ENCODE peak calls at places on chromosome 15, in seven cellular contexts. M is tibial nerve, I is BE2C, N is AG04449, B is brain microvascular endothelial cell, X is AG09309, U is ascending aorta. D is an unnamed sample.

GRCh38 chr15:32704343-32705076 is 13.3 kb upstream of the GREM1 start:
- DNase-seq in M (no peak), I (no peak), N (no peak), B (no peak), X (no peak), U (no peak), D (no peak)

GRCh38 chr15:81394609-81395008 is 20.6 kb upstream of the TMC3 start:
- DNase-seq in M (no peak), I (no peak), N (no peak), B (no peak), X (no peak), U (no peak), D (no peak)

GRCh38 chr15:93882133-93882532 is 349.2 kb upstream of the MCTP2 start:
- DNase-seq in M (no peak), I (no peak), N (no peak), B (no peak), X (no peak), U (no peak), D (no peak)

GRCh38 chr15:45314960-45315359 is 62.9 kb downstream of the SLC28A2 start:
- DNase-seq in M (no peak), I (no peak), N (no peak), B (no peak), X (no peak), U (no peak), D (peak)

GRCh38 chr15:51380999-51381806 is 39.7 kb downstream of the GLDN start:
- DNase-seq in M (no peak), I (peak), N (no peak), B (peak), X (no peak), U (no peak), D (peak)

GRCh38 chr15:38503497-38503896 is 49.6 kb downstream of the FAM98B start:
- DNase-seq in M (no peak), I (no peak), N (no peak), B (no peak), X (no peak), U (no peak), D (no peak)

GRCh38 chr15:70077436-70077835 is 20.3 kb downstream of the TLE3 start:
- DNase-seq in M (no peak), I (no peak), N (no peak), B (no peak), X (no peak), U (no peak), D (no peak)

GRCh38 chr15:98666441-98666840 is 18.1 kb downstream of the IGF1R start:
- DNase-seq in M (no peak), I (no peak), N (no peak), B (no peak), X (no peak), U (no peak), D (no peak)

GRCh38 chr15:66698318-66698961 is 3.6 kb upstream of the SMAD6 start:
- DNase-seq in M (no peak), I (peak), N (no peak), B (peak), X (no peak), U (no peak), D (peak)

GRCh38 chr15:45333550-45333949 is 44.8 kb downstream of the GATM start:
- DNase-seq in M (no peak), I (peak), N (no peak), B (peak), X (no peak), U (no peak), D (peak)

GRCh38 chr15:62400778-62401177 is 235.7 kb upstream of the C2CD4B start:
- DNase-seq in M (no peak), I (no peak), N (no peak), B (no peak), X (no peak), U (no peak), D (no peak)

GRCh38 chr15:80953953-80954778 is 35.5 kb downstream of the MESD start:
- DNase-seq in M (no peak), I (no peak), N (no peak), B (no peak), X (no peak), U (no peak), D (no peak)

GRCh38 chr15:34365836-34366235 is 1.2 kb downstream of the LPCAT4 start:
- DNase-seq in M (no peak), I (no peak), N (no peak), B (no peak), X (no peak), U (no peak), D (peak)

GRCh38 chr15:34364041-34364440 is 3.0 kb downstream of the LPCAT4 start:
- DNase-seq in M (no peak), I (no peak), N (no peak), B (no peak), X (no peak), U (no peak), D (no peak)

GRCh38 chr15:34365073-34365825 is 1.7 kb downstream of the LPCAT4 start:
- DNase-seq in M (no peak), I (no peak), N (no peak), B (no peak), X (no peak), U (no peak), D (peak)

GRCh38 chr15:34367128-34368081 is at the start of gene LPCAT4:
- DNase-seq in M (peak), I (peak), N (peak), B (peak), X (peak), U (peak), D (peak)

DNA sequence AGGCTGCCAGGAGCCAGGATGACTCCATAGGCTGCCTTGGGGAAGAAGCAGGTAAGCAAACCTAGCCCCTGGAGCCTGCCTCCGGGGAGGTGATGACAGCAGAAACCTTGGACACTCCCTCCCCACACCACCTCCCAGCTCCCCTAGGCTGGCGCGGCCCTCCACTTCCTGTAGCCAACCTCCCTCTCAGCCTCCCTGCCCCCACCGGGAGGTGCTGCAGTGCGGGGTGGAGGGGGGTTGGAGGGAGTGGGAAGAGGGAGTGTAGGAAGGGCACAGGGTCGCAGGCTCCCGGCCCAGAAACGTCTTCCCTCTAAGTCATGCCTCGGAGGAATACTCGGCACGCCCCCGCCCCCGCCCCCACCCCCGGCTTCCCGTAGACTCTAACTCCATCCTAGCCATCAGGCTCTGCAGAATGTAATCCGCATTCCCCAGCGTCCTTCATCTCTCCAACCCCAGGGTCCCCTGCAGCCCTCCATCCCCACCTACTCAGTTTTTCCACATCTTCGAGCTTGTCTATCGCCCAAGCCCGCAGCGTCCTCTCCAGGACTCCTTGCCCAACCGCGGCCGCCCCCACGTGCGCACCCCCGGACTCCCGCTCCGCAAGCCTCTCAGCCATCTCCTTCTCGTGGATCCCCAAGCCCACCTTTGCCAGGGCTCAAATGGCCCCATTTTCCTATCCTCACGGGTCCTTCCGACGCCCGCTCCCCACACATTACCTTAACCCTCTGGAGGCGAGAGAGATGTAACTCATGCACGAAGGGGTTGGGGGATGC is 539 bp downstream of the LPCAT4 start:
- DNase-seq in M (peak), I (peak), N (no peak), B (no peak), X (no peak), U (no peak), D (peak)
- TF ChIP-seq CTCF in M (no peak), I (no peak), N (no peak), B (no peak), X (no peak), U (no peak), D (no peak)

GRCh38 chr15:35019401-35020327 is 31.6 kb upstream of the ZNF770 start:
- DNase-seq in M (no peak), I (no peak), N (no peak), B (no peak), X (no peak), U (no peak), D (no peak)
- H3K4me3 ChIP-seq in M (no peak), I (no peak), N (no peak), B (no peak), X (no peak), U (no peak), D (no peak)

GRCh38 chr15:40891810-40892448 is 2.3 kb upstream of the VPS18 start:
- DNase-seq in M (no peak), I (peak), N (no peak), B (peak), X (no peak), U (no peak), D (peak)
- TF ChIP-seq CTCF in M (peak), I (peak), N (peak), B (peak), X (peak), U (peak), D (peak)

GRCh38 chr15:57218826-57219576 is 157.3 kb upstream of the CGNL1 start:
- DNase-seq in M (no peak), I (peak), N (peak), B (peak), X (peak), U (no peak), D (peak)

GRCh38 chr15:57217716-57218598 is 158.3 kb upstream of the CGNL1 start:
- DNase-seq in M (no peak), I (no peak), N (no peak), B (no peak), X (no peak), U (no peak), D (no peak)

GRCh38 chr15:57223887-57224286 is 152.4 kb upstream of the CGNL1 start:
- DNase-seq in M (no peak), I (no peak), N (no peak), B (no peak), X (no peak), U (no peak), D (no peak)

GRCh38 chr15:57223345-57223744 is 153.0 kb upstream of the CGNL1 start:
- DNase-seq in M (no peak), I (no peak), N (no peak), B (no peak), X (no peak), U (no peak), D (peak)

GRCh38 chr15:57220220-57220619 is 156.1 kb upstream of the CGNL1 start:
- DNase-seq in M (no peak), I (peak), N (no peak), B (peak), X (peak), U (no peak), D (no peak)
- H3K4me3 ChIP-seq in M (no peak), I (peak), N (peak), B (peak), X (peak), U (no peak), D (no peak)

DNA sequence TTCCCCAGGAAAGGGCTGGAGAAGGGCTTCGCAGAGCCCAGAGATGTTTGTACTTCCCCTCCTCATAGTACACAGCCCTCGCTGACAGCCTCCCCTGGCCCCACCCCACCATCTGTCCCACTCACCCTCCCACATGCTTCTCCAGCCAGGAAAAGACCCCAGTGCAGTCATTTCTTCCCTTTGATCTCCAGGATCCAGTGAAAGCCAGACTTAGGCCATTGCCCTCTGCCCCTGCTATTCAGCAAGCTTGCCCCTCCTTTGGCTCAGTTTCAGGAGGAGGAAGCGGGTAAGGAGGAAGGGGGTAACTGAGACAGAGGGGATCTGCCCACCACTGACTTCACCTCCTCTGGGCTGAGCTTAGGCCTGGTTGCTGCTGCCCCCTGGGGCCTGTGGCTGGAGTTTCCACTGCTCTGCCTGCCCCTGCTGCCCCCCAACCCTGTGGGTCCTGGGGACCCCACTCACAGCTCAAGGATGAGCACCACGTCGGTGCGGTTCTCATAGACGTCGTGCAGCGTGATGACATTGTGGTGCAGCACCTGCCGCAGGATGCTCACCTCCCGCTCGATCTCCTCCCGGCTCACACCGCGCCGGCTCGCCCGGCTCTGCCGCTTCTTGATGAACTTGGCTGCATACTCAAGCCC is 63.1 kb downstream of the DAPK2 start:
- DNase-seq in M (no peak), I (no peak), N (no peak), B (no peak), X (no peak), U (no peak), D (peak)
- TF ChIP-seq CTCF in M (no peak), I (peak), N (peak), B (peak), X (peak), U (no peak), D (no peak)

D was measured in GM12865.